ENCODE peak calls at places on chromosomes 1 and 21, in ten cellular contexts. N is psoas muscle; D is H1; L is HL-60; C is OCI-LY7; B is A549; T is RWPE1; Y is thoracic aorta; A is IMR-90; H is CD8-positive, alpha-beta T cell. R is an unnamed sample.
A peak's percentile ranks its signal among the peaks of the same experiment; 100 is the strongest.

GRCh38 chr1:170863600-170863999 is 71.7 kb upstream of the MROH9 start:
- DNase-seq in D (no peak), C (no peak), T (no peak), H (no peak), B (no peak), Y (no peak), N (no peak), L (no peak), A (no peak), R (no peak)

GRCh38 chr1:229579101-229579651 is 20.7 kb upstream of the ABCB10 start:
- DNase-seq in N (no peak), Y (no peak), T (no peak), B (no peak), H (no peak), C (peak; percentile 36), L (peak; percentile 60), A (peak; percentile 24), D (no peak), R (peak; percentile 32)

GRCh38 chr1:14215151-14215550 is 383.3 kb upstream of the KAZN start:
- DNase-seq in Y (no peak), H (no peak), B (no peak), A (no peak), N (no peak), L (no peak), C (no peak), T (peak; percentile 50), D (peak; percentile 5), R (no peak)

GRCh38 chr1:247228133-247228532 is 27.7 kb upstream of the VN1R5 start:
- DNase-seq in H (no peak), N (no peak), C (no peak), L (no peak), D (no peak), B (no peak), T (no peak), A (peak; percentile 45), Y (no peak), R (no peak)

GRCh38 chr1:203152158-203153034 is 23.2 kb downstream of the MYBPH start:
- DNase-seq in A (peak; percentile 49), N (no peak), T (peak; percentile 90), D (no peak), Y (no peak), L (no peak), B (peak; percentile 38), C (no peak), H (no peak), R (no peak)

GRCh38 chr1:59393211-59394180 is 96.6 kb downstream of the FGGY start:
- DNase-seq in Y (peak; percentile 47), L (no peak), H (no peak), C (no peak), A (peak; percentile 91), T (no peak), D (no peak), N (peak; percentile 91), B (no peak), R (peak; percentile 86)

GRCh38 chr1:29505537-29506220 is 269.4 kb downstream of the PTPRU start:
- DNase-seq in T (no peak), C (no peak), A (no peak), Y (no peak), N (no peak), D (no peak), H (no peak), L (no peak), B (no peak), R (no peak)

GRCh38 chr1:173554541-173555250 is 48.2 kb downstream of the SLC9C2 start:
- DNase-seq in D (no peak), L (no peak), H (no peak), Y (no peak), A (no peak), C (no peak), B (no peak), T (peak; percentile 76), N (no peak), R (no peak)

GRCh38 chr1:150484431-150484830 is 2.8 kb upstream of the TARS2 start:
- DNase-seq in T (peak; percentile 46), C (no peak), H (no peak), A (peak; percentile 78), Y (no peak), B (no peak), N (no peak), D (no peak), L (no peak), R (no peak)

GRCh38 chr1:161952603-161953172 is 71.0 kb downstream of the OLFML2B start:
- DNase-seq in T (no peak), A (peak; percentile 19), N (no peak), L (no peak), H (no peak), B (no peak), D (no peak), Y (no peak), C (no peak), R (no peak)

GRCh38 chr1:11651017-11651416 is 3.2 kb downstream of the FBXO2 start:
- DNase-seq in Y (no peak), D (no peak), T (no peak), H (no peak), N (no peak), A (no peak), L (no peak), B (no peak), C (no peak), R (no peak)

GRCh38 chr1:11652203-11652780 is 1.9 kb downstream of the FBXO2 start:
- DNase-seq in T (no peak), N (no peak), A (no peak), Y (no peak), C (no peak), D (no peak), B (no peak), L (no peak), H (no peak), R (no peak)

GRCh38 chr1:11653616-11654570 is at the start of gene FBXO2:
- DNase-seq in A (no peak), C (no peak), B (no peak), H (no peak), T (peak; percentile 61), N (peak; percentile 58), D (no peak), L (no peak), Y (no peak), R (no peak)

GRCh38 chr1:11654571-11655262 is at the start of gene FBXO44:
- DNase-seq in A (no peak), D (no peak), B (no peak), C (peak; percentile 67), H (peak; percentile 66), T (peak; percentile 73), N (peak; percentile 67), Y (no peak), L (no peak), R (no peak)

GRCh38 chr1:11653101-11653601 is 1.1 kb downstream of the FBXO2 start:
- DNase-seq in H (no peak), N (peak; percentile 53), A (peak; percentile 18), C (no peak), T (peak; percentile 93), D (no peak), Y (no peak), B (no peak), L (no peak), R (no peak)
- H3K27ac ChIP-seq in H (no peak overlapping the region), N (no peak overlapping the region), A (no peak overlapping the region), C (no peak overlapping the region), T (peak overlapping the region; percentile 97), D (no peak overlapping the region), Y (peak overlapping the region; percentile 28), B (no peak overlapping the region), L (no peak overlapping the region), R (no peak overlapping the region)

GRCh38 chr1:243712890-243713425 is 137.1 kb downstream of the AKT3 start:
- DNase-seq in Y (no peak), L (no peak), D (no peak), B (no peak), N (no peak), T (no peak), C (no peak), H (no peak), A (peak; percentile 19), R (no peak)
- TF ChIP-seq CTCF in Y (no peak), L (peak; percentile 51), D (no peak), B (peak; percentile 21), N (peak; percentile 8), T (no peak), C (peak; percentile 61), H (peak; percentile 18), A (peak; percentile 35), R (no peak)

GRCh38 chr21:37006521-37007291 is at the start of gene RIPPLY3:
- DNase-seq in A (no peak), C (no peak), D (no peak), H (no peak), T (no peak), B (no peak), L (peak; percentile 8), N (no peak), Y (no peak), R (no peak)

GRCh38 chr21:37005548-37006242 is 807 bp upstream of the RIPPLY3 start:
- DNase-seq in B (no peak), N (no peak), D (no peak), T (no peak), L (no peak), H (no peak), C (no peak), Y (no peak), A (no peak), R (no peak)

GRCh38 chr21:37008705-37009104 is 2.2 kb downstream of the RIPPLY3 start:
- DNase-seq in Y (no peak), H (no peak), N (no peak), A (no peak), B (no peak), T (no peak), C (no peak), D (no peak), L (no peak), R (no peak)

GRCh38 chr21:37009740-37010341 is 3.3 kb downstream of the RIPPLY3 start:
- DNase-seq in N (peak; percentile 91), B (peak; percentile 77), T (peak; percentile 80), Y (peak; percentile 35), D (peak; percentile 79), H (peak; percentile 80), A (peak; percentile 80), L (peak; percentile 84), C (peak; percentile 57), R (peak; percentile 69)

DNA sequence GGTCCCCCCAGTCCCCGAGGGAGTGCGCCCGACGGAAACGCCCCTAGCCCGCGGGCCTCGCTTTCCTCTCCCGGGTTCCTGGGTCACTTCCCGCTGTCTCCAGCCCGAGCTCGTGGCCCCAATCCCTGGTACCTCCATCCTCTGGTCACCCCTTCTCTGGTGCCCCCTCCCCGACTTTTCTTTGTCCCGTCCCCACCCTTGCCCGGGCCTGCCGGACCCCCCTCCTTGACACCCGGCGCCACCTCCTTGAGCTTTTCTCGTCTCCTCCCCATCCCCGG is 320 bp upstream of the RIPPLY3 start:
- DNase-seq in T (no peak), L (no peak), H (no peak), A (no peak), D (no peak), C (no peak), B (no peak), N (no peak), Y (no peak), R (no peak)
- H3K27ac ChIP-seq in T (no peak overlapping the region), L (no peak overlapping the region), H (no peak overlapping the region), A (no peak overlapping the region), D (no peak overlapping the region), C (no peak overlapping the region), B (no peak overlapping the region), N (no peak overlapping the region), Y (no peak overlapping the region), R (no peak overlapping the region)

GRCh38 chr1:116334868-116335649 is 38.0 kb upstream of the ATP1A1 start:
- DNase-seq in D (no peak), C (peak; percentile 54), H (no peak), L (no peak), Y (no peak), T (no peak), N (no peak), A (peak; percentile 9), B (no peak), R (no peak)
- TF ChIP-seq CTCF in D (no peak), C (no peak), H (no peak), L (no peak), Y (no peak), T (no peak), N (no peak), A (no peak), B (no peak), R (no peak)